ENCODE peak calls at places on chromosomes 11 and 22, in four cellular contexts. B, Y, L and O are unnamed samples.

GRCh38 chr22:43860126-43860525 is 2.2 kb downstream of the SULT4A1 start:
- DNase-seq in B (no peak), Y (no peak), L (no peak), O (no peak)

GRCh38 chr11:72924568-72925190 is 110.5 kb downstream of the ATG16L2 start:
- DNase-seq in B (peak), Y (no peak), L (no peak), O (peak)

GRCh38 chr22:36445158-36445668 is 36.2 kb downstream of the TXN2 start:
- DNase-seq in B (peak), Y (no peak), L (no peak), O (no peak)

GRCh38 chr11:108069947-108070346 is 51.4 kb upstream of the ACAT1 start:
- DNase-seq in B (peak), Y (no peak), L (no peak), O (peak)

GRCh38 chr22:45518580-45518991 is 15.9 kb downstream of the FBLN1 start:
- DNase-seq in B (peak), Y (no peak), L (no peak), O (no peak)

GRCh38 chr11:79421820-79422219 is 19.0 kb downstream of the TENM4 start:
- DNase-seq in B (no peak), Y (no peak), L (no peak), O (no peak)

GRCh38 chr11:13928566-13929251 is 33.8 kb upstream of the SPON1 start:
- DNase-seq in B (peak), Y (no peak), L (no peak), O (no peak)

GRCh38 chr11:65906602-65907001 is 6.4 kb upstream of the FOSL1 start:
- DNase-seq in B (no peak), Y (no peak), L (no peak), O (no peak)

GRCh38 chr11:12410006-12410728 is 32.8 kb downstream of the PARVA start:
- DNase-seq in B (peak), Y (peak), L (peak), O (no peak)